ENCODE peak calls at places on chromosomes 16 and 17, in six cellular contexts. O is A549, D is sigmoid colon, R is NB4, C is K562, X is Peyer's patch. K is an unnamed sample.

GRCh38 chr16:31093132-31093703 is 1.4 kb downstream of the VKORC1 start:
- DNase-seq in C (peak), D (no peak), X (no peak), O (no peak), R (peak), K (no peak)

GRCh38 chr16:47460755-47461597 is at the start of the genes ITFG1 and PHKB:
- DNase-seq in D (peak), R (peak), O (peak), X (peak), C (peak), K (peak)

GRCh38 chr17:71438631-71439146 is 682.1 kb upstream of the SOX9 start:
- DNase-seq in O (peak), R (no peak), C (no peak), X (no peak), D (no peak), K (no peak)

GRCh38 chr17:18136357-18136756 is 27.8 kb downstream of the MYO15A start:
- DNase-seq in C (no peak), X (no peak), D (no peak), R (no peak), O (no peak), K (no peak)

GRCh38 chr17:29143894-29144293 is 36.3 kb downstream of the MYO18A start:
- DNase-seq in C (peak), O (peak), X (no peak), D (no peak), R (peak), K (peak)

GRCh38 chr17:29019475-29020181 is 13.8 kb upstream of the SEZ6 start:
- DNase-seq in X (no peak), C (no peak), O (no peak), D (no peak), R (no peak), K (no peak)

GRCh38 chr17:31174215-31174614 is 79.4 kb downstream of the NF1 start:
- DNase-seq in X (no peak), R (no peak), O (no peak), D (no peak), C (no peak), K (peak)

GRCh38 chr17:21098934-21099687 is 27.7 kb upstream of the DHRS7B start:
- DNase-seq in R (peak), C (peak), O (peak), X (peak), D (no peak), K (peak)

GRCh38 chr17:13306310-13306962 is 288.6 kb upstream of the ELAC2 start:
- DNase-seq in X (no peak), O (peak), D (no peak), C (peak), R (peak), K (peak)

GRCh38 chr16:81713796-81714195 is 65.3 kb upstream of the PLCG2 start:
- DNase-seq in C (no peak), D (no peak), R (no peak), X (no peak), O (no peak), K (no peak)

GRCh38 chr16:81710596-81710995 is 68.5 kb upstream of the PLCG2 start:
- DNase-seq in C (no peak), R (peak), X (no peak), D (no peak), O (peak), K (no peak)

GRCh38 chr16:81713295-81713772 is 65.8 kb upstream of the PLCG2 start:
- DNase-seq in X (no peak), O (no peak), R (no peak), C (no peak), D (no peak), K (no peak)

GRCh38 chr16:81712681-81713080 is 66.4 kb upstream of the PLCG2 start:
- DNase-seq in R (no peak), C (no peak), X (no peak), O (no peak), D (no peak), K (no peak)

DNA sequence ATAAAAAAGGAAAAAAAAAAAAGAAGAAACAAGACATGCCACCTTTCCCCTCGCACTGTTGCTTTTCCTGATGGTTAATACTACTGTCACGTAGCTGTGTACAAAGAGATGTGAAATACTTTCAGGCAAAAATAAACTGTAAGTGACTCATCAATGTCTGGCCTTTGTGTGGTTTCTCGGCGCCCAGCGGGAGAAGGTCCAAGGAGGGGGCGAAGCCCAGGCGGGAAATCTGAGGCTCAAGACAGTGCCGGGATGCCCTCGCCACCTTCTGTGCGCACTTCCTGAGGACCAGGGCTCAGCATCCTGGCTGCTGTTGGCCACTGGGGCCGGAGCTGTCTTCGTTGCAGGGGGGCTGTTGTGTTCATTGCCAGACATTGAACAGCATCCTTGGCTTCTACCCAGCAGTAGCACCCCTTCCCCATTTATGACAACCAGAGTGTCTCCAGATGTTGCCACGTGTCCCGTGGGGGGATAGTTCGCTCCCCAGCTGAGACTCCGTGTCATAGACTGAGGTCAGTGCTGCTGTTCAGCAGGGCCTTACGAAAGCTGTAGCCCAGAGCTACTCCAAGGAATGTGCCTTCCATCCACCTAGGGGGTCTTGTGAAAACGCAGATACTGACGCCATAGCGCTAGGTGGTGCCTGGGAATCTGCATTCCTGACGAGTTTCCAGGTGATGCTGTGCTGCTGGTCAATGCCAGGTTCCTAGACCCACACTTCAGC is 67.3 kb upstream of the PLCG2 start:
- DNase-seq in D (peak), R (peak), O (peak), C (no peak), X (no peak), K (no peak)
- TF ChIP-seq POLR2A in D (no peak), R (no peak), O (no peak), C (peak), X (no peak), K (no peak)

GRCh38 chr17:78411241-78411855 is 32.9 kb downstream of the PGS1 start:
- DNase-seq in O (no peak), D (no peak), X (no peak), R (no peak), C (peak), K (no peak)
- TF ChIP-seq POLR2A in O (no peak), D (no peak), X (peak), R (no peak), C (no peak), K (no peak)

GRCh38 chr17:46028374-46028773 is 29.3 kb downstream of the STH start:
- DNase-seq in X (no peak), R (no peak), C (no peak), D (no peak), O (no peak), K (no peak)
- TF ChIP-seq POLR2A in X (no peak), R (no peak), C (no peak), D (no peak), O (no peak), K (no peak)

GRCh38 chr16:66958857-66959644 is 2.0 kb upstream of the CES3 start:
- DNase-seq in X (no peak), O (no peak), D (no peak), R (no peak), C (no peak), K (no peak)

GRCh38 chr16:66964049-66964448 is 3.0 kb downstream of the CES3 start:
- DNase-seq in R (no peak), C (no peak), D (no peak), X (no peak), O (no peak), K (no peak)

GRCh38 chr16:66960270-66960669 is 796 bp upstream of the CES3 start:
- DNase-seq in C (no peak), O (no peak), R (no peak), D (no peak), X (no peak), K (no peak)

GRCh38 chr16:66959645-66960177 is 1.4 kb upstream of the CES3 start:
- DNase-seq in X (no peak), C (no peak), D (no peak), R (no peak), O (no peak), K (no peak)

DNA sequence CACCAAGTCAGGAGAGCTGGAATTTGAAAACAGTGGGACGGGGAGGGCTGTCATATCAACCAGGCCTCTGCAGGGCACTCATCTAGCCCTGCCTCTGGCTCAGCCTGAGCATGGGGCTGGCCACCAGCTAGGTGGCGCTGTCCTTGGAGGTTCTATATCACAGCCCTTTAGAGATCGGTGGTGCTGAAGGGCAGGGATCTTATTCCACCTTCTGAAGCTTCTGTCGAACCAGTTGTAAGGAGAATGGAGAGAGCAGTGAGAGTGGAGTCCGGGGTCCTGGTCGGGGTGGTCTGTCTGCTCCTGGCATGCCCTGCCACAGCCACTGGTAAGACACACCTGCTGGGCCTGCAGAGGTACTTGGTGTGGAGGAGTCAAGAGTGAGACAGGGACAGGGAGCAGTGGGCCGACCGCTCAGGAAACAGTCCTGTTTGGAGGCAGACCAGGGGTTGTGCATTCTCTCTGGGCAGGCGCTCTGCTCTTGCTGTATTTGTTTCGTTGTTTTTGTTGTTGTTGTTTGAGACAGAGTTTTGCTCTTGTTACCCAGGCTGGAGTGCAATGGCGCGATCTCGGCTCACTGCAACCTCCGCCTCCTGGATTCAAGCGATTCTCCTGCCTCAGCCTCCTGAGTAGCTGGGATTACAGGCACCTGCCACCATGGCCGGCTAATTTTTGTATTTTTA is at the start of gene CES3:
- DNase-seq in X (peak), D (no peak), C (peak), R (peak), O (peak), K (peak)
- TF ChIP-seq POLR2A in X (peak), D (no peak), C (no peak), R (no peak), O (no peak), K (no peak)

GRCh38 chr17:47969975-47970724 is 763 bp upstream of the CDK5RAP3 start:
- DNase-seq in X (no peak), R (no peak), O (no peak), D (no peak), C (no peak), K (no peak)

GRCh38 chr17:47966079-47966519 is 4.8 kb upstream of the CDK5RAP3 start:
- DNase-seq in X (no peak), O (no peak), D (no peak), C (no peak), R (no peak), K (peak)

GRCh38 chr17:47968836-47969235 is 2.1 kb upstream of the CDK5RAP3 start:
- DNase-seq in C (no peak), X (no peak), R (no peak), D (no peak), O (no peak), K (no peak)

GRCh38 chr17:47970725-47971511 is at the start of gene CDK5RAP3:
- DNase-seq in C (peak), D (peak), O (peak), X (peak), R (peak), K (peak)

DNA sequence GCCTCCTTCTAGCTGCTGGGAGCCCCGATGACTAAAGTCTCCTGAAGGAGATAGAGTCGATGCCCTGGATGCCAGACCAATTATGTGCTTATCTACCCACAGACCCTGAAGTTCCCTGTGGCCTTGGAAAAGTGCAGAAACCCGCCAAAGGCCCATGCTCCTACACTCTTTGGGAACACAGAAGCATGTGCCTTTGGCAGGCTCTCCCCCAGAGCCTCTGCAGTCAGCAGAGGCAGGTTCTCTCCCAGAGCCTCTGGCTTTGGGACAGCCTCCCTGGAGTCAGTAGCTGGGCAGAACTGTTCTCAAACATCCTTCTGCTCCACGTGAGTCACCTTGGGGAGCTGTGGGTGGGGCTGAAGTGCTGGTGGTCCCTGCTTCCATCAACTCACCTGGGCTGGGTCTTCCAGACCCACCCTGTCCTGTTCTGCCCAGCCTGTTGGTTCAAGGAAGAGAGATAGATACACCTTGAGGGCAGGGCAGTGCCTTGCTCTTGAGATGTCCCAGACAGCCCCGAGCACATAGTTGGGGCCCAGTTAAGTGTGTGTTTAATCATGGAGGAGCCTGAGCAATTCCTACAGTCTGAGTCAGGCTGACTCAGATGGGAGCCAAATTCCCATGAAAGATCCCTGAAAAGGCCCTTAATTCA is 3.2 kb upstream of the CDK5RAP3 start:
- DNase-seq in C (no peak), D (no peak), X (no peak), R (no peak), O (peak), K (no peak)
- TF ChIP-seq POLR2A in C (no peak), D (no peak), X (peak), R (no peak), O (no peak), K (no peak)

GRCh38 chr17:76261421-76262215 is 3.5 kb upstream of the UBALD2 start:
- DNase-seq in D (no peak), X (peak), O (no peak), R (no peak), C (no peak), K (no peak)

GRCh38 chr17:76263896-76264295 is 1.3 kb upstream of the UBALD2 start:
- DNase-seq in C (no peak), R (no peak), X (no peak), D (no peak), O (no peak), K (no peak)

GRCh38 chr17:76264425-76264754 is 758 bp upstream of the UBALD2 start:
- DNase-seq in R (no peak), D (no peak), O (no peak), X (no peak), C (no peak), K (no peak)

GRCh38 chr17:76264755-76265623 is at the start of gene UBALD2:
- DNase-seq in C (peak), R (peak), X (peak), O (peak), D (peak), K (peak)

GRCh38 chr17:76262732-76263344 is 2.3 kb upstream of the UBALD2 start:
- DNase-seq in X (peak), O (no peak), C (no peak), R (peak), D (no peak), K (no peak)
- TF ChIP-seq POLR2A in X (peak), O (no peak), C (no peak), R (no peak), D (no peak), K (no peak)

GRCh38 chr16:16028311-16028999 is 79.0 kb downstream of the ABCC1 start:
- DNase-seq in X (no peak), O (no peak), R (no peak), C (no peak), D (no peak), K (no peak)

GRCh38 chr16:16022683-16023064 is 73.3 kb downstream of the ABCC1 start:
- DNase-seq in X (no peak), R (no peak), D (no peak), O (no peak), C (peak), K (peak)

GRCh38 chr16:16027728-16028310 is 78.4 kb downstream of the ABCC1 start:
- DNase-seq in D (no peak), C (no peak), R (no peak), O (no peak), X (no peak), K (peak)

GRCh38 chr16:16021988-16022682 is 72.7 kb downstream of the ABCC1 start:
- DNase-seq in C (peak), D (peak), O (peak), R (peak), X (peak), K (peak)

GRCh38 chr16:16025214-16025968 is 76.0 kb downstream of the ABCC1 start:
- DNase-seq in R (no peak), D (no peak), X (peak), O (peak), C (no peak), K (peak)
- TF ChIP-seq POLR2A in R (no peak), D (no peak), X (no peak), O (no peak), C (no peak), K (no peak)

DNA sequence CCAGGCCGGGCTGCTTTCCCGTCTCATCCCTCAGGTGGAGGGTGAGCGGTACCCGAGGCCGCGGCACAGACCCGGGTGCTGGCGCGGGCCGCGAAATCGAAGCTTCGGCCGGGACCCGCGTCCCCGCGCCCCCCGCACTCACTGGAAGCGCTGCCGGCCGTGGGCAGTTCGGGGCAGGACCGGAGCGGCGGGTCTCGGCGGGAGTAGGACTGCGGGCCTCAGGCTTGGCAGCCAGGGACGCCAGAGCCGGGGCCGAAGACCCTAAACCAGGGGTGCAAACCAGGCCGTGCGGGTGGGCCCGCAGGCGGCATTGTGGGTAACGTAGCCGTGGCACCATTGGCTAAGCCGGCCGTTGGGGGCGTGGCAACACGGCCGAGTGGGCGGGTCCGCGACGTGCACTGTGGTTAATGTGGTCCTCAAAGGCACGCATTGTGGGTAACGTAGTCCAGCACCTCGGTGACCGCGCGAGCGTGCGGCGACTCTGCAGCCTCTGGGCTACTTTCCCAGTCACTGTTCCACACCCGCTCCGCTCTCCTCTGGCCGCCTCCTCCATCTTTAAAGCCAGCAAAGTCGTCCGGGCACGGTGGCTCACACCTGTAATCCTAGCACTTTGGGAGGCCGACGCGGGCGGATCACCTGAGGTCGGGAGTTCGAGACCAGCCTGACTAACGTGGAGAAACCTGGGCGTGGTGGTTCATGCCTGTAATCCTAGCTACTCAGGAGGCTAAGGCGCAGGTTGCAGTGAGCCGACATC is at the start of gene ZNF500:
- DNase-seq in C (peak), X (peak), R (peak), D (peak), O (peak), K (peak)
- TF ChIP-seq POLR2A in C (peak), X (peak), R (peak), D (peak), O (peak), K (peak)

GRCh38 chr17:51768706-51769105 is 389.8 kb downstream of the CA10 start:
- DNase-seq in O (no peak), X (no peak), D (no peak), C (no peak), R (no peak), K (no peak)
- TF ChIP-seq POLR2A in O (no peak), X (no peak), D (no peak), C (no peak), R (no peak), K (no peak)

DNA sequence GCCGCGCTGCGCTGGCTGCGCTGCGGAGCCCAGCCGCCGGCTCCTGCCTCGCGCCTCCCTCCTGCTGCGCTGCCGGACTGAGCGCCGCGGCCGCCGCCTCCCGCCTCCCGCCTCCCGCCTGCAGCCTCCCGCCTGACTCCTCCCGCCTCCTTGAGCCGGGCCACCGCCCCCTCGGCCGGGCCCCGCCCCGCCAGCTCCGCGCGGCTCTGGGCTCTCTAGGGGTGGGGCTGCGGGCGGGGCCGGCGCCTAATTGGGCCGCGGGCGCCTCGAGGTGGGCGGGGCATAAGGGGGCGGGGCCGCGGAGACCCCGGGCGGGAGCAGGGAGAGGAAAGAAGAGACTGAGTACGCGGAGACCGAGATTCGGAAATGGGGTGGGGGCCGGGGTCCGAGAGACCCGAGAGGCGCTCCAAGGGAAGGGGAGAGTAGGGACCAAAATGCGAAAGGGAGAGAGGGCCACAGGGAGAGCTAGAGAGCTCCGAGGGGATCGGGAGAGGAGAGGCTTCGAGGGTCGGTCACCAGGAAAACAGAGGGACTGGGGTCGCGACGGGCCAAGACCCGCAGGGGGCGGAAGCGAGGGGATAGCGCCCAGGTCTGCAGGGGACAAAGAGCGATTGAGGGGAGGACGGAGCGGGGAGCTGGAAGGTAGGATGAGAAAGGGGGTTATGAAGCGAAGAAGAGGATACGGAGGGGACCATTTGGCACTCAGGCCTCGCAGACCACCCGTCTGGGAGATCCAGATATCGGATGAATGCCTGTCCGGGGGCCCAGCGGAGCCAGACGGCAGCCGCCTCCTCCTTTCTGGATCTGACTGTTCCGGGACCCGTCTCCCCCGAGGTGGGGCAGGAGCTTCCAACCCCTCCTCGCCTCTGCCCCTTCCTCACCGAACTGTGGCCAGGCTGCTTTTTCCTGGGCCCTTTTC is at the start of gene C1QL1:
- DNase-seq in C (peak), R (peak), O (peak), D (peak), X (peak), K (peak)
- TF ChIP-seq POLR2A in C (no peak), R (no peak), O (peak), D (no peak), X (no peak), K (no peak)